ENCODE peak calls at places on chromosomes 16 and 17, in four cellular contexts. One of them, this sample, is unnamed.
A peak's percentile ranks its signal among the peaks of the same experiment; 100 is the strongest.

GRCh38 chr17:1511756-1512321 is 4.6 kb downstream of the INPP5K start:
- DNase-seq in HepG2: no peak
- DNase-seq in GM12878: no peak
- DNase-seq in H1: no peak
- DNase-seq in this sample: no peak

GRCh38 chr17:60077672-60078519 is 825 bp downstream of the HEATR6 start:
- DNase-seq in HepG2: no peak
- DNase-seq in GM12878: no peak
- DNase-seq in H1: no peak
- DNase-seq in this sample: no peak

GRCh38 chr16:212999-213398 is 16.2 kb downstream of the LUC7L start:
- DNase-seq in HepG2: no peak
- DNase-seq in GM12878: no peak
- DNase-seq in H1: no peak
- DNase-seq in this sample: no peak

GRCh38 chr17:83012161-83012800 is 67.1 kb upstream of the METRNL start:
- DNase-seq in HepG2: no peak
- DNase-seq in GM12878: no peak
- DNase-seq in H1: no peak
- DNase-seq in this sample: no peak

GRCh38 chr16:27754788-27755690 is 205.1 kb downstream of the KATNIP start:
- DNase-seq in HepG2: peak; percentile 26
- DNase-seq in GM12878: no peak
- DNase-seq in H1: no peak
- DNase-seq in this sample: no peak

GRCh38 chr17:72004476-72005331 is 116.1 kb upstream of the SOX9 start:
- DNase-seq in HepG2: no peak
- DNase-seq in GM12878: peak; percentile 79
- DNase-seq in H1: no peak
- DNase-seq in this sample: no peak

GRCh38 chr16:13906426-13907089 is 13.4 kb upstream of the ERCC4 start:
- DNase-seq in HepG2: no peak
- DNase-seq in GM12878: no peak
- DNase-seq in H1: no peak
- DNase-seq in this sample: no peak

GRCh38 chr16:22255335-22255734 is 41.9 kb upstream of the POLR3E start:
- DNase-seq in HepG2: no peak
- DNase-seq in GM12878: no peak
- DNase-seq in H1: no peak
- DNase-seq in this sample: no peak

DNA sequence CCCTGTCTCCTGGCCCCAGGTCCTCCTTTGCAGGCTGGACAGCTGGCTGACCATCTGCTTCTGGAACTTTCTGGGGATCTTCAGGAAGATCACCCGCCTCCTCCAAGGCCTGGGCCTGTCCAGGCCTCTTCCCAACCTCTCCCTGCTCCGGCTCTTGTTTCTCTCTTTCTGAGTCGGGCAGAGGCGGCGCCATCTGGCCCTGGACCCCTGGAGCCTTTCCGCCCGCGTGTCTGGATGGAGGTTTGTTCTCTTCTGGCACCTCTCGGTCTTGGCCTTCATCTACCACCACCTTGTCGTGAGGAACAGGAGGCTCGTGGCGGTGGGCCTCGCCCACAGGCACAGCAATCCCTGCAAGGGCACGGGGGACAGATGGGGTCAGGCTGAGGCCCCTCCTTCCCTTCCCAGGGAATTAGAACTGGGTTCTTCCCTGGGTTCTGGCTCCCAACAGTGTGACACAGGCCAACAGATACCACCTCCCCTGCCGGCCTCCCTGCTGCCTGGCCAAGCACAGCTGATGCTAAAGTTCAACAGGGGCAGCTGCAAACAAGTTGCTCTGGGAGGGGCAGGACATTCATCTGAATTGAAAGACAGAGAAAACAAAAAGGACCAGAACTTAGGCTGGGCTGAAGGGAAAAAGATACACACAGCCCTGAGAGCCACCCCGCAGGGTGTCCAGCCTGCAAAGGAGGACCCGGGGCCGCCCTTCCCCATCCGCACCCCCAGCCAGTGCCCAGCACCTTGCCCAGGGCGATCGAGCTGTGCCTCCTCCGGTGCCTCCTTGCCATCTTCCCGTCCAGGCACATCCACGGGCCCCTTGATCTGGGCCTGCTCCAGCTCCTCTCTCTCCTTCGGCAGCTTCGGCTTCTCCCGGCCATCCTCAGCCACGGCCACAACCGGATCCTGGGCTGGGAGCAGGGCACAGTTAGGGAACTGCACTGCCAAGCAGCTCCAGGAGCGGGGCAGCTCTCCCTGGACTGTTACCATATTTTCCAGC is 13.5 kb downstream of the NDUFAF8 start:
- DNase-seq in HepG2: peak; percentile 68
- DNase-seq in GM12878: no peak
- DNase-seq in H1: no peak
- DNase-seq in this sample: no peak
- TF ChIP-seq SUZ12 in HepG2: no peak
- TF ChIP-seq SUZ12 in GM12878: no peak
- TF ChIP-seq SUZ12 in H1: no peak
- TF ChIP-seq SUZ12 in this sample: no peak

GRCh38 chr17:41547378-41547841 is 19.3 kb upstream of the KRT19 start:
- DNase-seq in HepG2: no peak
- DNase-seq in GM12878: no peak
- DNase-seq in H1: no peak
- DNase-seq in this sample: no peak
- TF ChIP-seq YY1 in HepG2: no peak
- TF ChIP-seq YY1 in GM12878: no peak
- TF ChIP-seq YY1 in H1: no peak
- TF ChIP-seq YY1 in this sample: no peak

GRCh38 chr17:44587339-44587738 is 30.1 kb downstream of the FZD2 start:
- DNase-seq in HepG2: peak; percentile 43
- DNase-seq in GM12878: no peak
- DNase-seq in H1: no peak
- DNase-seq in this sample: peak; percentile 65
- TF ChIP-seq ZNF274 in HepG2: no peak
- TF ChIP-seq ZNF274 in GM12878: no peak
- TF ChIP-seq ZNF274 in H1: no peak
- TF ChIP-seq ZNF274 in this sample: no peak

GRCh38 chr17:63519116-63519881 is 3.9 kb upstream of the KCNH6 start:
- DNase-seq in HepG2: no peak
- DNase-seq in GM12878: no peak
- DNase-seq in H1: no peak
- DNase-seq in this sample: no peak

GRCh38 chr17:63514974-63515373 is 8.2 kb upstream of the KCNH6 start:
- DNase-seq in HepG2: no peak
- DNase-seq in GM12878: no peak
- DNase-seq in H1: no peak
- DNase-seq in this sample: no peak

GRCh38 chr17:63515426-63515825 is 7.7 kb upstream of the KCNH6 start:
- DNase-seq in HepG2: no peak
- DNase-seq in GM12878: no peak
- DNase-seq in H1: no peak
- DNase-seq in this sample: no peak

GRCh38 chr17:63517825-63518534 is 5.2 kb upstream of the KCNH6 start:
- DNase-seq in HepG2: no peak
- DNase-seq in GM12878: no peak
- DNase-seq in H1: no peak
- DNase-seq in this sample: no peak

GRCh38 chr17:63516910-63517824 is 6.0 kb upstream of the KCNH6 start:
- DNase-seq in HepG2: peak; percentile 29
- DNase-seq in GM12878: peak; percentile 19
- DNase-seq in H1: no peak
- DNase-seq in this sample: no peak
- TF ChIP-seq SUZ12 in HepG2: no peak
- TF ChIP-seq SUZ12 in GM12878: no peak
- TF ChIP-seq SUZ12 in H1: no peak
- TF ChIP-seq SUZ12 in this sample: no peak

GRCh38 chr16:9077001-9077809 is 14.2 kb upstream of the HAPSTR1 start:
- DNase-seq in HepG2: peak; percentile 31
- DNase-seq in GM12878: no peak
- DNase-seq in H1: no peak
- DNase-seq in this sample: no peak
- TF ChIP-seq YY1 in HepG2: no peak
- TF ChIP-seq YY1 in GM12878: no peak
- TF ChIP-seq YY1 in H1: no peak
- TF ChIP-seq YY1 in this sample: no peak

DNA sequence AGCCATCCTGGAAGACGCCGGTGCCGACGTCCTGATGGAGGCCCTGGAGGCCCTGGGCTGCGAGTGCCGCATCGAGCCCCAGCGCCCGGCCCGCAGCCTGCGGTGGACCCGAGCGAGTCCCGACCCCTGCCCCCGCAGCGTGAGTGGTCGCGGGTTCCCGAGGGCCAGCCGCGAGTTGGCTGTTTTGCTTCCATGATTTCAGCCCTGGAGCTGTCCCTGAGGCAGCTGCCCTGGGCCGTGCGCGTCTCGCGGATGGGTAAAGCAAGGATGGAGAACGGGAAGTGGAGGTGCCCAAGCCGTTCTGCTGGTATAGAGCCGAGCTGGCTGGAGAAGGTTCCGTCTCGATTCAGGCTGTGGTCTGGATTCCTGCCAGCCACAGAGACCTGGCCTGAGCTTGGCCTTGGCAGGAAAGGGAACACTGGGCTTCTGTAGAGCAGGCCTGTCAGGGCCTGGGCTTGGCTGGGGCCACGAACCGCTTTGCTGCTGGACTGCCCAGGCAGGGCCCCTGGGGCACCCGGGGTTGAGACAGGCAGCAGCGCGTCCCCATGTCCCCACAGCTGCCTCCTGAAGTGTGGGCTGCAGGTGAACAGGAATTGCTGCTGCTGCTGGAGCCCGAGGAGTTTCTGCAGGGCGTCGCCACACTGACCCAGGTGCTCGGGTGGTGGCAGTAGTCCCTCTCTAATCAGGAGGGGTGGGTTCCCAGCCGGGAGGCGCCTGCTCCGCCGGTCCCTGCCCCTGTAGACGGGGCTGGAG is 945 bp upstream of the MRPS34 start:
- DNase-seq in HepG2: no peak
- DNase-seq in GM12878: no peak
- DNase-seq in H1: no peak
- DNase-seq in this sample: no peak
- TF ChIP-seq ZNF274 in HepG2: peak; percentile 28
- TF ChIP-seq ZNF274 in GM12878: no peak
- TF ChIP-seq ZNF274 in H1: no peak
- TF ChIP-seq ZNF274 in this sample: no peak

GRCh38 chr16:11429823-11430222 is 84.6 kb downstream of the RMI2 start:
- DNase-seq in HepG2: no peak
- DNase-seq in GM12878: no peak
- DNase-seq in H1: no peak
- DNase-seq in this sample: no peak
- TF ChIP-seq SUZ12 in HepG2: no peak
- TF ChIP-seq SUZ12 in GM12878: no peak
- TF ChIP-seq SUZ12 in H1: no peak
- TF ChIP-seq SUZ12 in this sample: no peak

DNA sequence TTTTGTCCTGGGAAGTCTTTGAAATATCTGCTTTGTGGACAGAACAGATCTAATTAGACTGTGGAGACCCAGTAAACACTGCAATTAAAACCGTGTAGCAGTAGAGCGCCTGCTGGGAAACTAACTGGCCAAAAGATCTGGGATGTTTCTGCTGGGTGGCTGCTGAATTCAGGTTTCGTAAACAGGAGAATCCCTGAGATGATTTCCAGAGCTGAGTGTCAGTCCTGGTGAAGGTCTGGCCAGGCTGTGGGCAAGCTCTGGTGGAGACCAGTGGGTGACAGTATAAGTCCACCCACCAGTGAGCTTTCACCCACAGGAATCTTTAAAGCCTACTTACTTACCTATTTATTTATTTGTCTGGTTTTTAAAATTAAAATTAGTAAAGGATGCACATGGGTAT is 257.2 kb downstream of the IRF8 start:
- DNase-seq in HepG2: no peak
- DNase-seq in GM12878: no peak
- DNase-seq in H1: no peak
- DNase-seq in this sample: no peak
- TF ChIP-seq YY1 in HepG2: no peak
- TF ChIP-seq YY1 in GM12878: no peak
- TF ChIP-seq YY1 in H1: no peak
- TF ChIP-seq YY1 in this sample: no peak

GRCh38 chr16:67461600-67462278 is 19.2 kb downstream of the ATP6V0D1 start:
- DNase-seq in HepG2: no peak
- DNase-seq in GM12878: no peak
- DNase-seq in H1: no peak
- DNase-seq in this sample: no peak

GRCh38 chr16:67460961-67461360 is 20.0 kb downstream of the ATP6V0D1 start:
- DNase-seq in HepG2: no peak
- DNase-seq in GM12878: no peak
- DNase-seq in H1: no peak
- DNase-seq in this sample: no peak

GRCh38 chr16:67459066-67459857 is 21.7 kb downstream of the ATP6V0D1 start:
- DNase-seq in HepG2: peak; percentile 70
- DNase-seq in GM12878: no peak
- DNase-seq in H1: no peak
- DNase-seq in this sample: no peak

GRCh38 chr16:67459858-67460144 is 21.2 kb downstream of the ATP6V0D1 start:
- DNase-seq in HepG2: no peak
- DNase-seq in GM12878: no peak
- DNase-seq in H1: no peak
- DNase-seq in this sample: no peak

DNA sequence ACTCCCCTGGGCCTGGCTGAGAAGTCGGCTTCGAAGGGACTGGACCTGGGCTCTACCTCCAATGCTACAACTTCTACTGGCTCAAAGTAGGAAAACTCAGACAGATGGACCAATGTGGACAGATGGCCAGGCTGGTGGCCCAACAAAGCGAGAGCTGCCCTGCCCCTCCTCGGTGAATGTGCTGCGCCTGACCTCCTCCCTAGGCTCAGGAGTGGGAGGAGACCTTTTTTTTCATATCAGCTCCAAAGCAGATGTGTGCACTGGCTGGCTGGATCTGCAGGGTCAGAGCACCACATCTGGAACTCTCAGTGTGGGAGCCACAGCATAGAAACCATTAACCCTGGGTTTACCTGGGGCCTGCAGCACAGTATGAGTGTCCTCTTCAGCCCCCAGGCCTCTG is 20.8 kb downstream of the ATP6V0D1 start:
- DNase-seq in HepG2: no peak
- DNase-seq in GM12878: no peak
- DNase-seq in H1: no peak
- DNase-seq in this sample: no peak
- TF ChIP-seq ZNF274 in HepG2: no peak
- TF ChIP-seq ZNF274 in GM12878: no peak
- TF ChIP-seq ZNF274 in H1: no peak
- TF ChIP-seq ZNF274 in this sample: no peak